ENCODE peak calls at places on chromosomes 6 and 20, in four cellular contexts. U is A549, Q is HepG2, R is K562. P is an unnamed sample.

GRCh38 chr6:53986165-53986720 is 125.0 kb upstream of the MLIP start:
- DNase-seq in U (peak), Q (peak), R (no peak), P (peak)

GRCh38 chr6:165701564-165702354 is 38.7 kb upstream of the PDE10A start:
- DNase-seq in U (no peak), Q (no peak), R (no peak), P (no peak)

GRCh38 chr20:51758978-51759544 is 9.1 kb downstream of the ATP9A start:
- DNase-seq in U (no peak), Q (peak), R (no peak), P (no peak)

GRCh38 chr20:17210983-17211382 is 15.9 kb upstream of the PCSK2 start:
- DNase-seq in U (no peak), Q (peak), R (no peak), P (no peak)

GRCh38 chr6:166381381-166381732 is 1.4 kb downstream of the MPC1 start:
- DNase-seq in U (no peak), Q (no peak), R (no peak), P (no peak)

GRCh38 chr6:50381106-50381415 is 331.3 kb upstream of the DEFB112 start:
- DNase-seq in U (no peak), Q (no peak), R (no peak), P (no peak)

GRCh38 chr6:127554435-127555006 is 22.5 kb upstream of the C6orf58 start:
- DNase-seq in U (peak), Q (peak), R (no peak), P (peak)

GRCh38 chr6:55836481-55836880 is 38.9 kb downstream of the BMP5 start:
- DNase-seq in U (no peak), Q (no peak), R (no peak), P (no peak)

GRCh38 chr20:22795897-22796296 is 211.5 kb upstream of the FOXA2 start:
- DNase-seq in U (peak), Q (peak), R (no peak), P (peak)

GRCh38 chr6:82953871-82954270 is 111.8 kb downstream of the UBE3D start:
- DNase-seq in U (no peak), Q (no peak), R (peak), P (peak)

GRCh38 chr6:107490568-107491058 is 696 bp downstream of the SOBP start:
- DNase-seq in U (no peak), Q (no peak), R (no peak), P (no peak)

GRCh38 chr6:168189679-168190405 is 110.8 kb upstream of the FRMD1 start:
- DNase-seq in U (no peak), Q (no peak), R (no peak), P (no peak)

GRCh38 chr6:139161817-139162284 is 27.0 kb downstream of the HECA start:
- DNase-seq in U (no peak), Q (no peak), R (no peak), P (no peak)

GRCh38 chr6:54327631-54328030 is 19.4 kb downstream of the TINAG start:
- DNase-seq in U (no peak), Q (no peak), R (no peak), P (peak)

GRCh38 chr6:43448916-43449315 is 6.4 kb downstream of the DLK2 start:
- DNase-seq in U (no peak), Q (no peak), R (no peak), P (no peak)

GRCh38 chr20:53104889-53105288 is 132.7 kb downstream of the TSHZ2 start:
- DNase-seq in U (no peak), Q (no peak), R (no peak), P (no peak)

GRCh38 chr6:5501837-5502236 is 240.5 kb downstream of the FARS2 start:
- DNase-seq in U (no peak), Q (no peak), R (peak), P (no peak)

GRCh38 chr6:108750801-108751200 is 97.4 kb upstream of the ARMC2 start:
- DNase-seq in U (no peak), Q (no peak), R (no peak), P (no peak)

GRCh38 chr6:157099912-157100593 is 223.3 kb downstream of the TMEM242 start:
- DNase-seq in U (no peak), Q (no peak), R (peak), P (no peak)

GRCh38 chr6:21594427-21595264 is 1.1 kb downstream of the SOX4 start:
- DNase-seq in U (peak), Q (peak), R (peak), P (peak)

GRCh38 chr6:47034421-47034820 is 7.7 kb downstream of the ADGRF1 start:
- DNase-seq in U (no peak), Q (no peak), R (no peak), P (no peak)

GRCh38 chr20:13420625-13421024 is 199.6 kb downstream of the ISM1 start:
- DNase-seq in U (no peak), Q (peak), R (no peak), P (no peak)

GRCh38 chr6:41706876-41707564 is 28.4 kb downstream of the TFEB start:
- DNase-seq in U (no peak), Q (no peak), R (no peak), P (peak)

GRCh38 chr6:99802396-99803031 is 191.5 kb downstream of the MCHR2 start:
- DNase-seq in U (no peak), Q (no peak), R (peak), P (no peak)

GRCh38 chr6:114227944-114228343 is 114.9 kb downstream of the HS3ST5 start:
- DNase-seq in U (no peak), Q (no peak), R (no peak), P (no peak)

GRCh38 chr6:141580988-141581387 is 551.7 kb upstream of the GJE1 start:
- DNase-seq in U (no peak), Q (no peak), R (no peak), P (peak)

GRCh38 chr6:168193816-168194701 is 115.0 kb upstream of the FRMD1 start:
- DNase-seq in U (no peak), Q (peak), R (peak), P (no peak)

GRCh38 chr6:158627168-158627939 is 17.2 kb downstream of the DYNLT1 start:
- DNase-seq in U (no peak), Q (no peak), R (no peak), P (no peak)
- TF ChIP-seq CEBPB in U (no peak), Q (no peak), R (no peak), P (no peak)

GRCh38 chr6:34897130-34897529 is 8.1 kb downstream of the ANKS1A start:
- DNase-seq in U (no peak), Q (no peak), R (no peak), P (no peak)
- TF ChIP-seq CEBPB in U (no peak), Q (no peak), R (no peak), P (no peak)

DNA sequence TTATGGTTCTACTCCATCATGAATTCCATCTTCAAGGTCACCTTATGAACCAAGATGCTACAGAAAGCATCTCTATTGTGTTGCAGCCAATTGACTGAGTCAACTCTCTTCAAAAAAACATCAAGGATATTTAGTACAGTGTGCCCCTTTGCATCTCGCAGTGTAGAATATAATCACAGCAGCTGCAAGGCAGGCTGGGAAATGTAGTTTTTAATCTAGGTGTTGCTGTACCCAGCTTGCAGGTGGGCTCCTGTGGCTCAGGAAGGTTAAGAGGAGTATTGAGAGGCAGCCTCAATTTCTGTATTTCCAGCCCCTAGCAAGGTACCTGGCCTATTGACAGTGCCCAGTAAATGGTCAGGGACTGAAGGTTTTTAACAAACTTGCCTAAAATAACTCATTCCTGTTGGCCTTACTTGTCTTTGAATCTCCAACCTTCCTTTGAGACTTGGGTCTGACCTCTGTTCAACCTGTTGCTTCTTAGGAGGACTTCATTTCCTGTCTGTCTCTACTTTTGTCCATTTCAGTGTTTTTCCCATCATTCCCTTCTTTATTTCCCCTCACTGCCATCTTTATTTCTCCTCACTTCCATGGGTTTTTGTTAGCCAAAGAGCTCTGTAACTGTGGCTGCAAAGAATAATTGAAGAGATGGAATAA is 150.5 kb downstream of the DNAH8 start:
- DNase-seq in U (no peak), Q (no peak), R (no peak), P (no peak)
- TF ChIP-seq CEBPB in U (no peak), Q (no peak), R (no peak), P (no peak)

GRCh38 chr20:54140067-54140466 is 33.7 kb downstream of the CYP24A1 start:
- DNase-seq in U (no peak), Q (no peak), R (no peak), P (no peak)

GRCh38 chr20:54134445-54135220 is 39.2 kb downstream of the CYP24A1 start:
- DNase-seq in U (no peak), Q (peak), R (no peak), P (peak)

GRCh38 chr20:54138427-54138826 is 35.4 kb downstream of the CYP24A1 start:
- DNase-seq in U (no peak), Q (no peak), R (no peak), P (no peak)

GRCh38 chr20:54139188-54139587 is 34.6 kb downstream of the CYP24A1 start:
- DNase-seq in U (no peak), Q (no peak), R (no peak), P (no peak)

GRCh38 chr20:54137115-54137514 is 36.7 kb downstream of the CYP24A1 start:
- DNase-seq in U (no peak), Q (no peak), R (no peak), P (no peak)
- TF ChIP-seq CEBPB in U (no peak), Q (no peak), R (no peak), P (no peak)

GRCh38 chr20:61354501-61354900 is 102.4 kb downstream of the CDH4 start:
- DNase-seq in U (no peak), Q (no peak), R (no peak), P (no peak)

GRCh38 chr20:61355096-61355495 is 103.0 kb downstream of the CDH4 start:
- DNase-seq in U (no peak), Q (no peak), R (no peak), P (no peak)

GRCh38 chr20:61352381-61353260 is 100.6 kb downstream of the CDH4 start:
- DNase-seq in U (no peak), Q (no peak), R (no peak), P (no peak)

GRCh38 chr20:61353996-61354390 is 101.9 kb downstream of the CDH4 start:
- DNase-seq in U (no peak), Q (no peak), R (no peak), P (no peak)

GRCh38 chr20:61353261-61353995 is 101.4 kb downstream of the CDH4 start:
- DNase-seq in U (no peak), Q (no peak), R (no peak), P (peak)
- TF ChIP-seq CEBPB in U (no peak), Q (peak), R (no peak), P (peak)

GRCh38 chr20:33444797-33445560 is 1.4 kb upstream of the SNTA1 start:
- DNase-seq in U (no peak), Q (peak), R (peak), P (no peak)

GRCh38 chr20:33445881-33446615 is 2.5 kb upstream of the SNTA1 start:
- DNase-seq in U (no peak), Q (no peak), R (no peak), P (no peak)

DNA sequence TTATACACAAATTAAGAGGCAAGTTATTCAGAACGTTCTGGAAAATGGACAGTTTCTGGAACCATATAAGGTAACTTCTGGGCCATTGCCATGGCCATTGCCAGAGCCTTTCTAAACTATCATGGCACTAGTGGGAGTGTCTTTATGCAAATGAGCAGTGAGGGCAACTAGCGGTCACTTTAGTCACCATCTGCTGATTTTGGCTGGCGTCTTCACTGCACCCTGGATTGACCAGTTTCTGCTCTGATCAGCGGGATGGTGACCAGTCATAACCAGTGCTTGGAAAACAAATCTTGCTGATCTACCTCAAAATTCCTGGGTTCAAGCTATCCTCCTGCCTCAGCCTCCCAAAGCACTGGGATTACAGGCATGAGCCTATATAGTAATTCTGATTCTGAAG is 7.3 kb upstream of the SNTA1 start:
- DNase-seq in U (no peak), Q (no peak), R (peak), P (peak)
- TF ChIP-seq CEBPB in U (no peak), Q (no peak), R (no peak), P (no peak)

GRCh38 chr6:106133040-106133439 is 46.9 kb downstream of the PRDM1 start:
- DNase-seq in U (no peak), Q (no peak), R (no peak), P (no peak)

GRCh38 chr6:106134087-106134770 is 48.1 kb downstream of the PRDM1 start:
- DNase-seq in U (no peak), Q (no peak), R (no peak), P (no peak)

GRCh38 chr6:106136172-106136571 is 50.0 kb downstream of the PRDM1 start:
- DNase-seq in U (no peak), Q (no peak), R (no peak), P (no peak)

GRCh38 chr6:106136845-106137244 is 50.7 kb downstream of the PRDM1 start:
- DNase-seq in U (no peak), Q (no peak), R (no peak), P (no peak)

DNA sequence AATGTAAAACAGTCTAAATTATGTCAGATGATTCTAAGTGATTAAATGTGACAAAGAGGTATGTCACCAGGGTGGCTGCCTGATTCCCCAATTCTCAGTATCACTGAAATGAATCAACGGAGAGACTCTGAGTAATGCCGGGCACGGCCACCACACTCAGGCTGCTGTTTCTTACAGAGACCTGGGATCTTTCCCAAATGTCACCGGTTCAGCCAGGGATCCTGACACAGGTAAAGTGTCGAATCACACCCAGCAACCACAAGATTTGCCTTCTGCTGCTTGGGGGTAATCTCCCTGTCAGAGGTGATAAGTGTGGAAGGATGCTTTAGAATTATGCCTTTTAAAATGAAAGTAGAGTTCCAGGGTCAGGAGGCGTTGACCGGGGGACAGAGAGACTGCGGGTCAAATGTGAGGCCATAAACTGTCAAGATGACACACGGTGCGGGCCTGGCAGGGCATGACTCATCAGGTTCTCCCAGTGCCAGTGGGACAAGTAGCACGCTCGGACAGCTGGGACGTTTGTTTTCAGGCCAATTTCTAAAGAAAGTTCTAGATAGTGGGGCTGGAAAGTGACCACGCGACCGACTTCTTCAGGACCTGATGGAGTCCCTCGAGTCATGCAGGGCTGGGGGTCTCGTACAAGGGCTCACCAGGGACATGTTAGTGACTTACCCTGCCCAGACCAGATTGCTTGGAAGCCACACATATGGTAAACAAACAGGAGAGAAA is 48.9 kb downstream of the PRDM1 start:
- DNase-seq in U (peak), Q (peak), R (peak), P (no peak)
- TF ChIP-seq CEBPB in U (no peak), Q (no peak), R (no peak), P (no peak)